ENCODE peak calls at places on chromosomes 11 and 22, in five cellular contexts. One of them, this sample, is unnamed.
A peak's percentile ranks its signal among the peaks of the same experiment; 100 is the strongest.

GRCh38 chr11:114219559-114220349 is 76.4 kb upstream of the NNMT start:
- DNase-seq in lower lobe of right lung: no peak
- DNase-seq in neural progenitor cell: peak; percentile 81
- DNase-seq in testis: no peak
- DNase-seq in right lobe of liver: no peak
- DNase-seq in this sample: no peak

GRCh38 chr11:113670830-113671215 is 35.3 kb downstream of the TMPRSS5 start:
- DNase-seq in lower lobe of right lung: no peak
- DNase-seq in neural progenitor cell: no peak
- DNase-seq in testis: no peak
- DNase-seq in right lobe of liver: no peak
- DNase-seq in this sample: no peak

GRCh38 chr11:133078591-133079179 is 453.6 kb downstream of the OPCML start:
- DNase-seq in lower lobe of right lung: no peak
- DNase-seq in neural progenitor cell: peak; percentile 78
- DNase-seq in testis: peak; percentile 79
- DNase-seq in right lobe of liver: no peak
- DNase-seq in this sample: no peak

GRCh38 chr11:110184974-110185597 is 91.9 kb downstream of the ZC3H12C start:
- DNase-seq in lower lobe of right lung: no peak
- DNase-seq in neural progenitor cell: no peak
- DNase-seq in testis: peak; percentile 52
- DNase-seq in right lobe of liver: no peak
- DNase-seq in this sample: no peak

GRCh38 chr22:42388130-42388797 is 43.9 kb downstream of the NFAM1 start:
- DNase-seq in lower lobe of right lung: no peak
- DNase-seq in neural progenitor cell: peak; percentile 75
- DNase-seq in testis: no peak
- DNase-seq in right lobe of liver: no peak
- DNase-seq in this sample: peak; percentile 71

GRCh38 chr11:10497371-10498021 is 42.4 kb downstream of the AMPD3 start:
- DNase-seq in lower lobe of right lung: no peak
- DNase-seq in neural progenitor cell: no peak
- DNase-seq in testis: peak; percentile 7
- DNase-seq in right lobe of liver: no peak
- DNase-seq in this sample: no peak

GRCh38 chr22:34490911-34491310 is 570.6 kb upstream of the LARGE1 start:
- DNase-seq in lower lobe of right lung: no peak
- DNase-seq in neural progenitor cell: no peak
- DNase-seq in testis: no peak
- DNase-seq in right lobe of liver: no peak
- DNase-seq in this sample: no peak

GRCh38 chr11:70352074-70352473 is 46.3 kb upstream of the CTTN start:
- DNase-seq in lower lobe of right lung: no peak
- DNase-seq in neural progenitor cell: no peak
- DNase-seq in testis: no peak
- DNase-seq in right lobe of liver: no peak
- DNase-seq in this sample: no peak

GRCh38 chr22:24148586-24148985 is 32.7 kb upstream of the SUSD2 start:
- DNase-seq in lower lobe of right lung: no peak
- DNase-seq in neural progenitor cell: no peak
- DNase-seq in testis: no peak
- DNase-seq in right lobe of liver: no peak
- DNase-seq in this sample: no peak

GRCh38 chr22:41449321-41449720 is 2.7 kb upstream of the TOB2 start:
- DNase-seq in lower lobe of right lung: no peak
- DNase-seq in neural progenitor cell: no peak
- DNase-seq in testis: no peak
- DNase-seq in right lobe of liver: no peak
- DNase-seq in this sample: no peak

GRCh38 chr22:27896251-27896650 is 22.8 kb downstream of the PITPNB start:
- DNase-seq in lower lobe of right lung: no peak
- DNase-seq in neural progenitor cell: no peak
- DNase-seq in testis: no peak
- DNase-seq in right lobe of liver: peak; percentile 66
- DNase-seq in this sample: no peak

GRCh38 chr22:23031795-23032194 is 38.5 kb upstream of the GNAZ start:
- DNase-seq in lower lobe of right lung: no peak
- DNase-seq in neural progenitor cell: no peak
- DNase-seq in testis: no peak
- DNase-seq in right lobe of liver: no peak
- DNase-seq in this sample: no peak

GRCh38 chr11:47136327-47136726 is 40.4 kb downstream of the ARFGAP2 start:
- DNase-seq in lower lobe of right lung: no peak
- DNase-seq in neural progenitor cell: no peak
- DNase-seq in testis: no peak
- DNase-seq in right lobe of liver: no peak
- DNase-seq in this sample: no peak

GRCh38 chr22:41302016-41302767 is 867 bp downstream of the ZC3H7B start:
- DNase-seq in lower lobe of right lung: no peak
- DNase-seq in neural progenitor cell: peak; percentile 73
- DNase-seq in testis: no peak
- DNase-seq in right lobe of liver: peak; percentile 26
- DNase-seq in this sample: no peak

GRCh38 chr22:41256254-41256897 is 15.6 kb upstream of the CHADL start:
- DNase-seq in lower lobe of right lung: no peak
- DNase-seq in neural progenitor cell: no peak
- DNase-seq in testis: no peak
- DNase-seq in right lobe of liver: no peak
- DNase-seq in this sample: no peak

GRCh38 chr11:72069787-72070251 is 10.5 kb downstream of the NUMA1 start:
- DNase-seq in lower lobe of right lung: peak; percentile 89
- DNase-seq in neural progenitor cell: peak; percentile 29
- DNase-seq in testis: peak; percentile 70
- DNase-seq in right lobe of liver: peak; percentile 85
- DNase-seq in this sample: peak; percentile 82

GRCh38 chr22:17570851-17571631 is 7.7 kb downstream of the SLC25A18 start:
- DNase-seq in lower lobe of right lung: peak; percentile 71
- DNase-seq in neural progenitor cell: no peak
- DNase-seq in testis: peak; percentile 81
- DNase-seq in right lobe of liver: peak; percentile 63
- DNase-seq in this sample: no peak

GRCh38 chr11:1565173-1565903 is 6.7 kb downstream of the DUSP8 start:
- DNase-seq in lower lobe of right lung: no peak
- DNase-seq in neural progenitor cell: no peak
- DNase-seq in testis: no peak
- DNase-seq in right lobe of liver: no peak
- DNase-seq in this sample: no peak

GRCh38 chr11:87453531-87454089 is 415.9 kb downstream of the TMEM135 start:
- DNase-seq in lower lobe of right lung: no peak
- DNase-seq in neural progenitor cell: no peak
- DNase-seq in testis: no peak
- DNase-seq in right lobe of liver: no peak
- DNase-seq in this sample: no peak

GRCh38 chr11:131591051-131591461 is 220.6 kb downstream of the NTM start:
- DNase-seq in lower lobe of right lung: no peak
- DNase-seq in neural progenitor cell: peak; percentile 49
- DNase-seq in testis: no peak
- DNase-seq in right lobe of liver: no peak
- DNase-seq in this sample: no peak

GRCh38 chr11:119339581-119340334 is 925 bp downstream of the C1QTNF5 start:
- DNase-seq in lower lobe of right lung: peak; percentile 81
- DNase-seq in neural progenitor cell: peak; percentile 94
- DNase-seq in testis: peak; percentile 79
- DNase-seq in right lobe of liver: peak; percentile 82
- DNase-seq in this sample: no peak

GRCh38 chr11:130672911-130673310 is 224.5 kb downstream of the ADAMTS15 start:
- DNase-seq in lower lobe of right lung: no peak
- DNase-seq in neural progenitor cell: no peak
- DNase-seq in testis: no peak
- DNase-seq in right lobe of liver: no peak
- DNase-seq in this sample: no peak

GRCh38 chr11:12973529-12974181 is 35.5 kb upstream of the RASSF10 start:
- DNase-seq in lower lobe of right lung: no peak
- DNase-seq in neural progenitor cell: no peak
- DNase-seq in testis: no peak
- DNase-seq in right lobe of liver: no peak
- DNase-seq in this sample: no peak

GRCh38 chr11:32385998-32386397 is 49.3 kb downstream of the WT1 start:
- DNase-seq in lower lobe of right lung: no peak
- DNase-seq in neural progenitor cell: peak; percentile 65
- DNase-seq in testis: peak; percentile 51
- DNase-seq in right lobe of liver: no peak
- DNase-seq in this sample: no peak

GRCh38 chr11:77729063-77729462 is 91.5 kb downstream of the RSF1 start:
- DNase-seq in lower lobe of right lung: no peak
- DNase-seq in neural progenitor cell: no peak
- DNase-seq in testis: no peak
- DNase-seq in right lobe of liver: no peak
- DNase-seq in this sample: no peak

GRCh38 chr22:48566741-48567140 is 1260.9 kb downstream of the BRD1 start:
- DNase-seq in lower lobe of right lung: peak; percentile 4
- DNase-seq in neural progenitor cell: no peak
- DNase-seq in testis: no peak
- DNase-seq in right lobe of liver: peak; percentile 4
- DNase-seq in this sample: no peak

GRCh38 chr22:49785841-49786451 is 41.7 kb downstream of the BRD1 start:
- DNase-seq in lower lobe of right lung: no peak
- DNase-seq in neural progenitor cell: no peak
- DNase-seq in testis: no peak
- DNase-seq in right lobe of liver: no peak
- DNase-seq in this sample: no peak
- H3K27ac ChIP-seq in lower lobe of right lung: no peak overlapping the region
- H3K27ac ChIP-seq in neural progenitor cell: no peak overlapping the region
- H3K27ac ChIP-seq in testis: no peak overlapping the region
- H3K27ac ChIP-seq in right lobe of liver: no peak overlapping the region
- H3K27ac ChIP-seq in this sample: no peak overlapping the region

DNA sequence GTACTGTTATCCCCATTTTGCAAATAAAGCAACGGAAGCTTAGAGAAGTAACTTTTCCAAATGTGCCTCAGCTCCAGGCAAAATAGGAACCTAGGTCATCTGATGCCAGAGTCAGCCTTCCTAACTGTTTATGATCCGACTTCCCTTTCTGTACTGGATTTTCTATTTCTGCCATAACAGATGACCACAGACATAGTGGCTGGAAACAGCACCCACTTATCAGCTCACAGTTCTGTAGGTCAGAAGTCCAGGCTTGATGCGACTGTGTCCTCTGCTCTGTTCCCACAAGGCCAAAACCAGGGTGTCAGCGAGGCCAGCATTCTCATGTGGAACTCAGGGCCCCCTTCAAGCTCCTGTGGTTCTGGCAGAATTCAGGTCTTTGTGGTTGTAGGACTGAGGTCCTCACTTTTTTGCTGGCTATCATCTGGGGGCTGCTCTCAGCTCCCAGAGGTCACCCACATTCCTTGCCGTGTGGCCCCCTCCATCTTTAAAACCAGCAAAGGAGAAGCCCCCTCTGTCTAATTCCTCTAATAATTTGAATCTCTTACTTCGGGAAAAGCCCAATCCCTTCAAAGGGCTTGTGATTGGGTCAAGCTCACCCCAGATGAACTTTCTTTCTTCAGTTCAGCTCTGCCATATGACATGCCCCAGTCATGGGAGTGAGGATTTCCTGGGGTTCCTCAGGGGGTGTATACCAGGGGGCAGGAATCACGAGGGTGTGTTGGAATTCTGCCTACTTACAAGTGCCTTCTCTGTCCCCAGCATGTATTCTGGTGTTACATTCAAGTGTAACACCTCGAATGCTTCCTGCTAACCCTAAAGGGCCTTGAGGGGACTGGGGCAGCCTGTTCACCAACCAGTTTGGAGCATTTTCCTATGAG is 15.3 kb downstream of the KCNJ5 start:
- DNase-seq in lower lobe of right lung: no peak
- DNase-seq in neural progenitor cell: no peak
- DNase-seq in testis: no peak
- DNase-seq in right lobe of liver: no peak
- DNase-seq in this sample: no peak
- H3K4me3 ChIP-seq in lower lobe of right lung: peak overlapping the region; percentile 65
- H3K4me3 ChIP-seq in neural progenitor cell: peak overlapping the region; percentile 60
- H3K4me3 ChIP-seq in testis: peak overlapping the region; percentile 67
- H3K4me3 ChIP-seq in right lobe of liver: no peak overlapping the region
- H3K4me3 ChIP-seq in this sample: no peak overlapping the region

GRCh38 chr11:8083871-8084281 is 2.9 kb downstream of the TUB start:
- DNase-seq in lower lobe of right lung: no peak
- DNase-seq in neural progenitor cell: peak; percentile 40
- DNase-seq in testis: no peak
- DNase-seq in right lobe of liver: no peak
- DNase-seq in this sample: no peak
- H3K4me1 ChIP-seq in lower lobe of right lung: peaks cover 5% of the 10 kb centered on the region
- H3K4me1 ChIP-seq in neural progenitor cell: peaks cover 46% of the 10 kb centered on the region
- H3K4me1 ChIP-seq in testis: peaks cover 11% of the 10 kb centered on the region
- H3K4me1 ChIP-seq in right lobe of liver: no peaks in the 10 kb centered on the region
- H3K4me1 ChIP-seq in this sample: no peaks in the 10 kb centered on the region

DNA sequence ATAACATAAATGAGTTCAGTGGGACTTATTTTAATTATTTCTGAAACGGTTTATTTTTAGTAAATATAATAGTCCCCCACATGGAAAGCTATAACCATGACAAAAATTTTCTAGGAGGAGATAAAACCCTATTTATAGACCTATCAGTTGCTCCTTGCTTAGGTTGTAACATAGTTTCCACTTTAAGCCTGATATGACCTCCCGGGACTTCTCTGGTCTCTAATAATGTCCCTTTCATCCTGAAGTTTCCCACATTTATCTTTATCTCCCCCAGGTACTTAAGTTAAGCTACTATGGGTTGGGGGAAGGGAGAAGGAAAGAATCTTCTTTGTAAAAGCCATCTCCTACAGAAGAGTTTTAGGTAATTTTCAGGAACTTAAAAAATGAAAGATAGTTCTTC is 117.7 kb downstream of the RBFOX2 start:
- DNase-seq in lower lobe of right lung: no peak
- DNase-seq in neural progenitor cell: no peak
- DNase-seq in testis: no peak
- DNase-seq in right lobe of liver: no peak
- DNase-seq in this sample: no peak
- H3K27ac ChIP-seq in lower lobe of right lung: no peak overlapping the region
- H3K27ac ChIP-seq in neural progenitor cell: no peak overlapping the region
- H3K27ac ChIP-seq in testis: peak overlapping the region; percentile 32
- H3K27ac ChIP-seq in right lobe of liver: no peak overlapping the region
- H3K27ac ChIP-seq in this sample: peak overlapping the region; percentile 16

GRCh38 chr11:65432133-65432650 is 9.6 kb downstream of the NEAT1 start:
- DNase-seq in lower lobe of right lung: no peak
- DNase-seq in neural progenitor cell: no peak
- DNase-seq in testis: no peak
- DNase-seq in right lobe of liver: no peak
- DNase-seq in this sample: no peak

GRCh38 chr11:65429724-65430405 is 7.3 kb downstream of the NEAT1 start:
- DNase-seq in lower lobe of right lung: peak; percentile 79
- DNase-seq in neural progenitor cell: no peak
- DNase-seq in testis: peak; percentile 64
- DNase-seq in right lobe of liver: peak; percentile 83
- DNase-seq in this sample: peak; percentile 67

GRCh38 chr11:65430406-65431217 is 8.0 kb downstream of the NEAT1 start:
- DNase-seq in lower lobe of right lung: no peak
- DNase-seq in neural progenitor cell: no peak
- DNase-seq in testis: peak; percentile 16
- DNase-seq in right lobe of liver: peak; percentile 15
- DNase-seq in this sample: no peak

GRCh38 chr11:65432686-65433582 is 10.3 kb downstream of the NEAT1 start:
- DNase-seq in lower lobe of right lung: no peak
- DNase-seq in neural progenitor cell: no peak
- DNase-seq in testis: no peak
- DNase-seq in right lobe of liver: no peak
- DNase-seq in this sample: no peak

GRCh38 chr11:65431452-65432132 is 9.0 kb downstream of the NEAT1 start:
- DNase-seq in lower lobe of right lung: no peak
- DNase-seq in neural progenitor cell: no peak
- DNase-seq in testis: peak; percentile 12
- DNase-seq in right lobe of liver: no peak
- DNase-seq in this sample: no peak
- H3K4me3 ChIP-seq in lower lobe of right lung: peak overlapping the region; percentile 91
- H3K4me3 ChIP-seq in neural progenitor cell: no peak overlapping the region
- H3K4me3 ChIP-seq in testis: no peak overlapping the region
- H3K4me3 ChIP-seq in right lobe of liver: peak overlapping the region; percentile 1
- H3K4me3 ChIP-seq in this sample: no peak overlapping the region

GRCh38 chr22:49930596-49931412 is 12.4 kb downstream of the CRELD2 start:
- DNase-seq in lower lobe of right lung: peak; percentile 75
- DNase-seq in neural progenitor cell: peak; percentile 69
- DNase-seq in testis: peak; percentile 89
- DNase-seq in right lobe of liver: peak; percentile 72
- DNase-seq in this sample: no peak
- H3K4me1 ChIP-seq in lower lobe of right lung: peaks cover 54% of the 10 kb centered on the region
- H3K4me1 ChIP-seq in neural progenitor cell: no peaks in the 10 kb centered on the region
- H3K4me1 ChIP-seq in testis: peaks cover 28% of the 10 kb centered on the region
- H3K4me1 ChIP-seq in right lobe of liver: peaks cover 5% of the 10 kb centered on the region
- H3K4me1 ChIP-seq in this sample: peaks cover 12% of the 10 kb centered on the region

This sample was measured in RWPE2.